ENCODE peak calls at places on chromosome 11, in six cellular contexts. V is CD8-positive, alpha-beta memory T cell; B is fibroblast of pulmonary artery; Y is left colon; G is retina; O is HT-29. Q is an unnamed sample.

GRCh38 chr11:59560290-59560701 is 49.0 kb downstream of the OR4D9 start:
- DNase-seq in V (peak), G (peak), B (peak), O (peak), Y (peak), Q (peak)

GRCh38 chr11:45187375-45187774 is 40.9 kb downstream of the PRDM11 start:
- DNase-seq in V (no peak), G (no peak), Y (no peak), B (no peak), O (no peak), Q (no peak)

GRCh38 chr11:123381817-123382554 is 48.1 kb upstream of the GRAMD1B start:
- DNase-seq in G (no peak), B (no peak), V (no peak), Y (no peak), O (no peak), Q (no peak)

GRCh38 chr11:47991266-47991830 is 11.0 kb downstream of the PTPRJ start:
- DNase-seq in G (no peak), Y (peak), B (no peak), O (peak), V (no peak), Q (no peak)

GRCh38 chr11:830295-831131 is 2.2 kb upstream of the CD151 start:
- DNase-seq in B (peak), O (peak), Y (peak), V (peak), G (peak), Q (no peak)

GRCh38 chr11:75306529-75306928 is 44.9 kb downstream of the ARRB1 start:
- DNase-seq in V (no peak), G (no peak), Y (no peak), B (no peak), O (no peak), Q (no peak)

GRCh38 chr11:101458161-101458560 is 125.6 kb downstream of the TRPC6 start:
- DNase-seq in Y (no peak), B (peak), V (no peak), G (no peak), O (no peak), Q (no peak)

GRCh38 chr11:72084960-72085359 is 4.3 kb downstream of the LRRC51 start:
- DNase-seq in Y (no peak), V (no peak), B (no peak), G (no peak), O (no peak), Q (no peak)

GRCh38 chr11:62792193-62792575 is 378 bp upstream of the TMEM223 start:
- DNase-seq in V (no peak), G (no peak), B (no peak), O (no peak), Y (peak), Q (no peak)

GRCh38 chr11:120578591-120579154 is 67.1 kb downstream of the GRIK4 start:
- DNase-seq in V (no peak), G (no peak), O (no peak), B (no peak), Y (no peak), Q (no peak)

GRCh38 chr11:66467756-66468155 is 1.1 kb downstream of the PELI3 start:
- DNase-seq in O (peak), V (no peak), Y (peak), B (no peak), G (peak), Q (peak)

GRCh38 chr11:64088159-64089026 is 52.7 kb downstream of the FLRT1 start:
- DNase-seq in V (no peak), Y (no peak), B (no peak), G (no peak), O (peak), Q (no peak)

GRCh38 chr11:116180806-116181600 is 591.8 kb downstream of the BUD13 start:
- DNase-seq in B (no peak), G (peak), V (no peak), O (no peak), Y (no peak), Q (no peak)

GRCh38 chr11:106691807-106692365 is 326.4 kb downstream of the GUCY1A2 start:
- DNase-seq in B (peak), O (no peak), G (no peak), Y (no peak), V (no peak), Q (no peak)

GRCh38 chr11:103792981-103793468 is 243.4 kb upstream of the DDI1 start:
- DNase-seq in O (no peak), B (peak), G (no peak), V (no peak), Y (no peak), Q (peak)

GRCh38 chr11:88310246-88310645 is 27.3 kb downstream of the CTSC start:
- DNase-seq in O (no peak), Y (no peak), G (no peak), B (peak), V (no peak), Q (no peak)

GRCh38 chr11:73342633-73343032 is 33.6 kb upstream of the RELT start:
- DNase-seq in V (no peak), O (no peak), G (no peak), B (no peak), Y (no peak), Q (no peak)

GRCh38 chr11:2721163-2721935 is 21.6 kb upstream of the KCNQ1OT1 start:
- DNase-seq in G (peak), V (no peak), O (no peak), Y (no peak), B (no peak), Q (no peak)

GRCh38 chr11:1488575-1489180 is 2.1 kb upstream of the MOB2 start:
- DNase-seq in V (peak), O (no peak), G (no peak), Y (no peak), B (no peak), Q (no peak)

GRCh38 chr11:46351148-46351547 is 3.9 kb downstream of the DGKZ start:
- DNase-seq in O (no peak), B (no peak), Y (no peak), V (no peak), G (no peak), Q (no peak)

GRCh38 chr11:126423154-126423553 is 67.7 kb downstream of the ST3GAL4 start:
- DNase-seq in G (no peak), O (no peak), Y (no peak), V (no peak), B (no peak), Q (no peak)

GRCh38 chr11:10748241-10748640 is 2.8 kb upstream of the CTR9 start:
- DNase-seq in B (no peak), Y (no peak), G (no peak), O (no peak), V (no peak), Q (no peak)

GRCh38 chr11:73374130-73374529 is 2.1 kb upstream of the RELT start:
- DNase-seq in Y (no peak), G (no peak), O (no peak), B (no peak), V (no peak), Q (no peak)

GRCh38 chr11:82967381-82967780 is 65.8 kb downstream of the DDIAS start:
- DNase-seq in G (no peak), V (no peak), Y (no peak), O (no peak), B (no peak), Q (no peak)

GRCh38 chr11:12159351-12160099 is 49.1 kb downstream of the MICAL2 start:
- DNase-seq in Y (no peak), V (no peak), O (no peak), G (no peak), B (peak), Q (peak)

GRCh38 chr11:84518601-84519183 is 1108.5 kb downstream of the DLG2 start:
- DNase-seq in V (no peak), G (no peak), B (no peak), O (no peak), Y (no peak), Q (no peak)

GRCh38 chr11:10770626-10771254 is 19.7 kb downstream of the CTR9 start:
- DNase-seq in Y (peak), O (peak), G (no peak), B (peak), V (no peak), Q (peak)

GRCh38 chr11:2092956-2093412 is 46.2 kb downstream of the IGF2 start:
- DNase-seq in Y (peak), O (peak), V (peak), G (no peak), B (peak), Q (peak)

GRCh38 chr11:59117774-59118173 is 10.7 kb downstream of the FAM111B start:
- DNase-seq in G (no peak), Y (no peak), B (no peak), O (no peak), V (no peak), Q (no peak)

GRCh38 chr11:22539851-22540376 is 85.7 kb downstream of the FANCF start:
- DNase-seq in Y (no peak), B (peak), V (no peak), G (peak), O (peak), Q (peak)

GRCh38 chr11:76604081-76604601 is 66.4 kb downstream of the LRRC32 start:
- DNase-seq in V (peak), G (no peak), O (no peak), Y (no peak), B (no peak), Q (no peak)

GRCh38 chr11:67345949-67346819 is 7.2 kb downstream of the POLD4 start:
- DNase-seq in G (peak), V (no peak), O (peak), B (peak), Y (peak), Q (peak)

GRCh38 chr11:85096939-85097338 is 530.2 kb downstream of the DLG2 start:
- DNase-seq in Y (no peak), O (no peak), V (no peak), G (no peak), B (no peak), Q (no peak)

Q was measured in cardiac fibroblast.